ENCODE peak calls at places on chromosomes 7 and 10, in seven cellular contexts. C is endothelial cell, A is T-helper 2 cell, V is cardiac muscle cell, R is globus pallidus, G is BE2C, Y is AG10803. U is an unnamed sample.
A peak's percentile ranks its signal among the peaks of the same experiment; 100 is the strongest.

GRCh38 chr10:107767185-107767584 is 602.7 kb upstream of the SORCS1 start:
- DNase-seq in V (no peak), R (no peak), A (no peak), Y (no peak), C (no peak), G (no peak), U (no peak)

GRCh38 chr7:1621718-1622117 is 48.4 kb upstream of the ELFN1 start:
- DNase-seq in V (no peak), C (no peak), Y (no peak), R (no peak), G (no peak), A (no peak), U (no peak)

GRCh38 chr7:107315821-107316220 is 147.0 kb downstream of the HBP1 start:
- DNase-seq in A (no peak), V (no peak), C (no peak), R (no peak), G (no peak), Y (no peak), U (no peak)

GRCh38 chr10:32103721-32104120 is 47.5 kb upstream of the KIF5B start:
- DNase-seq in G (no peak), R (no peak), Y (peak; percentile 15), A (no peak), C (no peak), V (no peak), U (no peak)

GRCh38 chr10:98403812-98404504 is 11.0 kb downstream of the PYROXD2 start:
- DNase-seq in C (no peak), G (no peak), A (no peak), V (no peak), Y (peak; percentile 26), R (no peak), U (no peak)

GRCh38 chr7:106485031-106485551 is 175.9 kb downstream of the CCDC71L start:
- DNase-seq in Y (peak; percentile 88), R (no peak), A (no peak), G (no peak), V (no peak), C (no peak), U (no peak)

GRCh38 chr7:150524018-150524417 is 9.3 kb downstream of the GIMAP7 start:
- DNase-seq in A (no peak), V (no peak), C (no peak), R (no peak), Y (no peak), G (no peak), U (no peak)

GRCh38 chr10:128976886-128977285 is 490.2 kb upstream of the MGMT start:
- DNase-seq in V (no peak), G (no peak), R (no peak), Y (no peak), A (no peak), C (no peak), U (no peak)

GRCh38 chr10:4947635-4948596 is 15.3 kb upstream of the AKR1C1 start:
- DNase-seq in G (no peak), R (peak; percentile 21), C (no peak), A (no peak), V (peak; percentile 4), Y (peak; percentile 94), U (no peak)

GRCh38 chr10:83925133-83925532 is 214.2 kb upstream of the GHITM start:
- DNase-seq in V (no peak), A (no peak), G (no peak), Y (no peak), C (no peak), R (no peak), U (no peak)

GRCh38 chr7:44307301-44307900 is 18.0 kb downstream of the CAMK2B start:
- DNase-seq in V (peak; percentile 47), C (no peak), G (peak; percentile 49), R (no peak), Y (peak; percentile 62), A (no peak), U (peak; percentile 31)

GRCh38 chr7:91514591-91514990 is 250.4 kb downstream of the FZD1 start:
- DNase-seq in A (no peak), C (no peak), Y (no peak), V (no peak), G (no peak), R (no peak), U (no peak)

GRCh38 chr7:111413796-111414195 is 148.5 kb downstream of the IMMP2L start:
- DNase-seq in R (no peak), C (no peak), Y (no peak), A (no peak), V (no peak), G (no peak), U (no peak)

GRCh38 chr10:92450896-92451295 is 123.0 kb downstream of the IDE start:
- DNase-seq in V (no peak), G (no peak), C (no peak), R (no peak), A (no peak), Y (no peak), U (no peak)

GRCh38 chr7:34158311-34158710 is 253.0 kb downstream of the BMPER start:
- DNase-seq in A (no peak), C (no peak), Y (no peak), R (no peak), G (no peak), V (no peak), U (no peak)

GRCh38 chr7:16130127-16131110 is 290.9 kb downstream of the CRPPA start:
- DNase-seq in R (no peak), Y (peak; percentile 72), A (no peak), V (no peak), G (no peak), C (no peak), U (no peak)

GRCh38 chr7:272631-273030 is 17.3 kb upstream of the FOXL3 start:
- DNase-seq in R (no peak), V (no peak), Y (no peak), A (no peak), C (no peak), G (peak; percentile 4), U (no peak)

GRCh38 chr7:127905491-127906330 is 125.5 kb downstream of the LRRC4 start:
- DNase-seq in G (no peak), C (no peak), R (no peak), V (no peak), A (no peak), Y (peak; percentile 40), U (no peak)

GRCh38 chr10:95268438-95268837 is 22.4 kb downstream of the PDLIM1 start:
- DNase-seq in C (peak; percentile 33), A (no peak), V (peak; percentile 69), Y (no peak), G (no peak), R (no peak), U (no peak)

GRCh38 chr7:49597805-49598204 is 175.6 kb upstream of the VWC2 start:
- DNase-seq in R (peak; percentile 4), A (no peak), G (no peak), Y (no peak), C (no peak), V (no peak), U (no peak)

GRCh38 chr10:78215645-78216044 is 182.0 kb downstream of the RPS24 start:
- DNase-seq in R (peak; percentile 47), Y (peak; percentile 83), C (no peak), G (no peak), A (no peak), V (peak; percentile 95), U (no peak)

GRCh38 chr10:10432306-10433035 is 585.2 kb upstream of the CELF2 start:
- DNase-seq in V (no peak), Y (no peak), R (no peak), G (no peak), A (no peak), C (no peak), U (peak; percentile 7)

GRCh38 chr7:7375538-7375937 is 160.1 kb downstream of the COL28A1 start:
- DNase-seq in V (no peak), A (no peak), R (no peak), G (no peak), Y (no peak), C (no peak), U (peak; percentile 58)

GRCh38 chr10:48729941-48730457 is 45.3 kb downstream of the WDFY4 start:
- DNase-seq in Y (no peak), G (no peak), V (no peak), A (no peak), R (no peak), C (no peak), U (no peak)

GRCh38 chr7:93212881-93213280 is 13.4 kb downstream of the HEPACAM2 start:
- DNase-seq in G (no peak), R (no peak), C (no peak), V (no peak), Y (no peak), A (no peak), U (no peak)

GRCh38 chr7:38198356-38198755 is 20.3 kb downstream of the STARD3NL start:
- DNase-seq in G (no peak), V (no peak), A (no peak), C (no peak), Y (peak; percentile 12), R (no peak), U (no peak)

GRCh38 chr7:29289156-29290021 is 94.8 kb downstream of the CHN2 start:
- DNase-seq in Y (peak; percentile 3), C (no peak), A (no peak), R (peak; percentile 84), G (peak; percentile 62), V (no peak), U (peak; percentile 98)

GRCh38 chr10:818010-818409 is 113.5 kb downstream of the LARP4B start:
- DNase-seq in Y (peak; percentile 54), G (no peak), C (no peak), R (no peak), A (no peak), V (no peak), U (no peak)

GRCh38 chr7:34165927-34166550 is 260.7 kb downstream of the BMPER start:
- DNase-seq in G (no peak), A (no peak), C (peak; percentile 5), R (no peak), V (peak; percentile 47), Y (peak; percentile 62), U (no peak)

U was measured in SJCRH30.